ENCODE peak calls at places on chromosome 14, in ten cellular contexts. One of them, this sample, is unnamed.

GRCh38 chr14:70882771-70883492 is 24.3 kb upstream of the PCNX1 start:
- DNase-seq in NCI-H2107: no peak
- DNase-seq in fibroblast of mammary gland: peak; percentile 86
- DNase-seq in T-cell: no peak
- DNase-seq in esophagus squamous epithelium: no peak
- DNase-seq in H54: peak; percentile 29
- DNase-seq in HTR-8/SVneo: peak; percentile 84
- DNase-seq in LHCN-M2: peak; percentile 68
- DNase-seq in HT1080: peak; percentile 91
- DNase-seq in DMS153: no peak
- DNase-seq in this sample: no peak

GRCh38 chr14:98244966-98245569 is 1026.9 kb downstream of the BCL11B start:
- DNase-seq in NCI-H2107: no peak
- DNase-seq in fibroblast of mammary gland: no peak
- DNase-seq in T-cell: no peak
- DNase-seq in esophagus squamous epithelium: no peak
- DNase-seq in H54: no peak
- DNase-seq in HTR-8/SVneo: no peak
- DNase-seq in LHCN-M2: no peak
- DNase-seq in HT1080: no peak
- DNase-seq in DMS153: no peak
- DNase-seq in this sample: no peak

GRCh38 chr14:59127437-59127732 is 61.1 kb upstream of the DAAM1 start:
- DNase-seq in NCI-H2107: no peak
- DNase-seq in fibroblast of mammary gland: no peak
- DNase-seq in T-cell: no peak
- DNase-seq in esophagus squamous epithelium: no peak
- DNase-seq in H54: no peak
- DNase-seq in HTR-8/SVneo: no peak
- DNase-seq in LHCN-M2: no peak
- DNase-seq in HT1080: no peak
- DNase-seq in DMS153: no peak
- DNase-seq in this sample: no peak

GRCh38 chr14:29798776-29799175 is 128.9 kb downstream of the PRKD1 start:
- DNase-seq in NCI-H2107: no peak
- DNase-seq in fibroblast of mammary gland: no peak
- DNase-seq in T-cell: no peak
- DNase-seq in esophagus squamous epithelium: no peak
- DNase-seq in H54: no peak
- DNase-seq in HTR-8/SVneo: no peak
- DNase-seq in LHCN-M2: no peak
- DNase-seq in HT1080: no peak
- DNase-seq in DMS153: no peak
- DNase-seq in this sample: no peak

GRCh38 chr14:35883677-35884293 is 57.6 kb downstream of the BRMS1L start:
- DNase-seq in NCI-H2107: peak; percentile 27
- DNase-seq in fibroblast of mammary gland: peak; percentile 35
- DNase-seq in T-cell: no peak
- DNase-seq in esophagus squamous epithelium: no peak
- DNase-seq in H54: no peak
- DNase-seq in HTR-8/SVneo: peak; percentile 17
- DNase-seq in LHCN-M2: peak; percentile 11
- DNase-seq in HT1080: no peak
- DNase-seq in DMS153: no peak
- DNase-seq in this sample: no peak

GRCh38 chr14:102878174-102878969 is 44.1 kb upstream of the AMN start:
- DNase-seq in NCI-H2107: no peak
- DNase-seq in fibroblast of mammary gland: no peak
- DNase-seq in T-cell: no peak
- DNase-seq in esophagus squamous epithelium: no peak
- DNase-seq in H54: no peak
- DNase-seq in HTR-8/SVneo: no peak
- DNase-seq in LHCN-M2: no peak
- DNase-seq in HT1080: no peak
- DNase-seq in DMS153: no peak
- DNase-seq in this sample: no peak

GRCh38 chr14:106831322-106831720 is 1304.9 kb downstream of the TMEM121 start:
- DNase-seq in NCI-H2107: no peak
- DNase-seq in fibroblast of mammary gland: peak; percentile 6
- DNase-seq in T-cell: peak; percentile 55
- DNase-seq in esophagus squamous epithelium: no peak
- DNase-seq in H54: no peak
- DNase-seq in HTR-8/SVneo: no peak
- DNase-seq in LHCN-M2: peak; percentile 24
- DNase-seq in HT1080: peak; percentile 5
- DNase-seq in DMS153: no peak
- DNase-seq in this sample: no peak

GRCh38 chr14:105323663-105324062 is 9.1 kb downstream of the PACS2 start:
- DNase-seq in NCI-H2107: no peak
- DNase-seq in fibroblast of mammary gland: no peak
- DNase-seq in T-cell: no peak
- DNase-seq in esophagus squamous epithelium: no peak
- DNase-seq in H54: no peak
- DNase-seq in HTR-8/SVneo: no peak
- DNase-seq in LHCN-M2: no peak
- DNase-seq in HT1080: no peak
- DNase-seq in DMS153: no peak
- DNase-seq in this sample: no peak

GRCh38 chr14:88299865-88300264 is 23.2 kb downstream of the KCNK10 start:
- DNase-seq in NCI-H2107: no peak
- DNase-seq in fibroblast of mammary gland: no peak
- DNase-seq in T-cell: no peak
- DNase-seq in esophagus squamous epithelium: no peak
- DNase-seq in H54: no peak
- DNase-seq in HTR-8/SVneo: no peak
- DNase-seq in LHCN-M2: no peak
- DNase-seq in HT1080: no peak
- DNase-seq in DMS153: no peak
- DNase-seq in this sample: no peak

GRCh38 chr14:90383731-90384542 is 12.9 kb upstream of the CALM1 start:
- DNase-seq in NCI-H2107: peak; percentile 57
- DNase-seq in fibroblast of mammary gland: peak; percentile 45
- DNase-seq in T-cell: peak; percentile 79
- DNase-seq in esophagus squamous epithelium: no peak
- DNase-seq in H54: no peak
- DNase-seq in HTR-8/SVneo: no peak
- DNase-seq in LHCN-M2: no peak
- DNase-seq in HT1080: no peak
- DNase-seq in DMS153: peak; percentile 37
- DNase-seq in this sample: no peak

GRCh38 chr14:101927859-101928258 is 36.5 kb upstream of the DYNC1H1 start:
- DNase-seq in NCI-H2107: no peak
- DNase-seq in fibroblast of mammary gland: peak; percentile 98
- DNase-seq in T-cell: no peak
- DNase-seq in esophagus squamous epithelium: no peak
- DNase-seq in H54: no peak
- DNase-seq in HTR-8/SVneo: no peak
- DNase-seq in LHCN-M2: peak; percentile 93
- DNase-seq in HT1080: no peak
- DNase-seq in DMS153: no peak
- DNase-seq in this sample: peak; percentile 95

GRCh38 chr14:89771251-89771650 is 183.3 kb downstream of the EFCAB11 start:
- DNase-seq in NCI-H2107: no peak
- DNase-seq in fibroblast of mammary gland: no peak
- DNase-seq in T-cell: no peak
- DNase-seq in esophagus squamous epithelium: no peak
- DNase-seq in H54: no peak
- DNase-seq in HTR-8/SVneo: no peak
- DNase-seq in LHCN-M2: no peak
- DNase-seq in HT1080: peak; percentile 42
- DNase-seq in DMS153: no peak
- DNase-seq in this sample: no peak

GRCh38 chr14:68820536-68820935 is 27.7 kb upstream of the ZFP36L1 start:
- DNase-seq in NCI-H2107: no peak
- DNase-seq in fibroblast of mammary gland: no peak
- DNase-seq in T-cell: peak; percentile 73
- DNase-seq in esophagus squamous epithelium: no peak
- DNase-seq in H54: no peak
- DNase-seq in HTR-8/SVneo: no peak
- DNase-seq in LHCN-M2: no peak
- DNase-seq in HT1080: no peak
- DNase-seq in DMS153: no peak
- DNase-seq in this sample: no peak

GRCh38 chr14:91062600-91062999 is 2.2 kb upstream of the RPS6KA5 start:
- DNase-seq in NCI-H2107: no peak
- DNase-seq in fibroblast of mammary gland: no peak
- DNase-seq in T-cell: no peak
- DNase-seq in esophagus squamous epithelium: no peak
- DNase-seq in H54: no peak
- DNase-seq in HTR-8/SVneo: no peak
- DNase-seq in LHCN-M2: no peak
- DNase-seq in HT1080: no peak
- DNase-seq in DMS153: no peak
- DNase-seq in this sample: no peak

GRCh38 chr14:54085137-54085810 is 128.6 kb upstream of the BMP4 start:
- DNase-seq in NCI-H2107: no peak
- DNase-seq in fibroblast of mammary gland: peak; percentile 7
- DNase-seq in T-cell: no peak
- DNase-seq in esophagus squamous epithelium: no peak
- DNase-seq in H54: no peak
- DNase-seq in HTR-8/SVneo: no peak
- DNase-seq in LHCN-M2: peak; percentile 21
- DNase-seq in HT1080: no peak
- DNase-seq in DMS153: no peak
- DNase-seq in this sample: no peak

GRCh38 chr14:50421499-50421898 is 24.8 kb upstream of the CDKL1 start:
- DNase-seq in NCI-H2107: no peak
- DNase-seq in fibroblast of mammary gland: no peak
- DNase-seq in T-cell: no peak
- DNase-seq in esophagus squamous epithelium: no peak
- DNase-seq in H54: no peak
- DNase-seq in HTR-8/SVneo: no peak
- DNase-seq in LHCN-M2: no peak
- DNase-seq in HT1080: no peak
- DNase-seq in DMS153: no peak
- DNase-seq in this sample: no peak

GRCh38 chr14:44736326-44736725 is 225.4 kb downstream of the KLHL28 start:
- DNase-seq in NCI-H2107: no peak
- DNase-seq in fibroblast of mammary gland: no peak
- DNase-seq in T-cell: no peak
- DNase-seq in esophagus squamous epithelium: no peak
- DNase-seq in H54: no peak
- DNase-seq in HTR-8/SVneo: no peak
- DNase-seq in LHCN-M2: no peak
- DNase-seq in HT1080: no peak
- DNase-seq in DMS153: no peak
- DNase-seq in this sample: no peak

GRCh38 chr14:95662376-95663186 is 23.6 kb upstream of the TCL1B start:
- DNase-seq in NCI-H2107: no peak
- DNase-seq in fibroblast of mammary gland: peak; percentile 7
- DNase-seq in T-cell: no peak
- DNase-seq in esophagus squamous epithelium: no peak
- DNase-seq in H54: no peak
- DNase-seq in HTR-8/SVneo: no peak
- DNase-seq in LHCN-M2: no peak
- DNase-seq in HT1080: peak; percentile 43
- DNase-seq in DMS153: no peak
- DNase-seq in this sample: no peak

GRCh38 chr14:69149461-69150244 is 3.3 kb downstream of the DCAF5 start:
- DNase-seq in NCI-H2107: no peak
- DNase-seq in fibroblast of mammary gland: peak; percentile 40
- DNase-seq in T-cell: no peak
- DNase-seq in esophagus squamous epithelium: no peak
- DNase-seq in H54: no peak
- DNase-seq in HTR-8/SVneo: no peak
- DNase-seq in LHCN-M2: no peak
- DNase-seq in HT1080: no peak
- DNase-seq in DMS153: no peak
- DNase-seq in this sample: no peak

GRCh38 chr14:35822501-35822900 is 3.6 kb upstream of the BRMS1L start:
- DNase-seq in NCI-H2107: no peak
- DNase-seq in fibroblast of mammary gland: no peak
- DNase-seq in T-cell: no peak
- DNase-seq in esophagus squamous epithelium: no peak
- DNase-seq in H54: no peak
- DNase-seq in HTR-8/SVneo: no peak
- DNase-seq in LHCN-M2: no peak
- DNase-seq in HT1080: no peak
- DNase-seq in DMS153: no peak
- DNase-seq in this sample: no peak

GRCh38 chr14:35340616-35341453 is 48.7 kb downstream of the PSMA6 start:
- DNase-seq in NCI-H2107: no peak
- DNase-seq in fibroblast of mammary gland: no peak
- DNase-seq in T-cell: no peak
- DNase-seq in esophagus squamous epithelium: no peak
- DNase-seq in H54: no peak
- DNase-seq in HTR-8/SVneo: no peak
- DNase-seq in LHCN-M2: no peak
- DNase-seq in HT1080: no peak
- DNase-seq in DMS153: no peak
- DNase-seq in this sample: no peak

GRCh38 chr14:89240414-89240813 is 176.6 kb downstream of the FOXN3 start:
- DNase-seq in NCI-H2107: no peak
- DNase-seq in fibroblast of mammary gland: peak; percentile 83
- DNase-seq in T-cell: no peak
- DNase-seq in esophagus squamous epithelium: no peak
- DNase-seq in H54: no peak
- DNase-seq in HTR-8/SVneo: no peak
- DNase-seq in LHCN-M2: peak; percentile 82
- DNase-seq in HT1080: peak; percentile 70
- DNase-seq in DMS153: no peak
- DNase-seq in this sample: no peak

GRCh38 chr14:52402812-52403526 is 88.9 kb downstream of the PTGER2 start:
- DNase-seq in NCI-H2107: no peak
- DNase-seq in fibroblast of mammary gland: peak; percentile 83
- DNase-seq in T-cell: no peak
- DNase-seq in esophagus squamous epithelium: no peak
- DNase-seq in H54: no peak
- DNase-seq in HTR-8/SVneo: no peak
- DNase-seq in LHCN-M2: peak; percentile 32
- DNase-seq in HT1080: peak; percentile 30
- DNase-seq in DMS153: no peak
- DNase-seq in this sample: no peak

GRCh38 chr14:86673523-86673969 is 1143.6 kb downstream of the FLRT2 start:
- DNase-seq in NCI-H2107: no peak
- DNase-seq in fibroblast of mammary gland: no peak
- DNase-seq in T-cell: no peak
- DNase-seq in esophagus squamous epithelium: no peak
- DNase-seq in H54: no peak
- DNase-seq in HTR-8/SVneo: no peak
- DNase-seq in LHCN-M2: no peak
- DNase-seq in HT1080: no peak
- DNase-seq in DMS153: peak; percentile 50
- DNase-seq in this sample: no peak

GRCh38 chr14:101579372-101580080 is 18.2 kb downstream of the DIO3 start:
- DNase-seq in NCI-H2107: no peak
- DNase-seq in fibroblast of mammary gland: no peak
- DNase-seq in T-cell: no peak
- DNase-seq in esophagus squamous epithelium: no peak
- DNase-seq in H54: no peak
- DNase-seq in HTR-8/SVneo: no peak
- DNase-seq in LHCN-M2: no peak
- DNase-seq in HT1080: no peak
- DNase-seq in DMS153: no peak
- DNase-seq in this sample: no peak

GRCh38 chr14:58942516-58942915 is 246.0 kb upstream of the DAAM1 start:
- DNase-seq in NCI-H2107: no peak
- DNase-seq in fibroblast of mammary gland: peak; percentile 8
- DNase-seq in T-cell: no peak
- DNase-seq in esophagus squamous epithelium: no peak
- DNase-seq in H54: no peak
- DNase-seq in HTR-8/SVneo: no peak
- DNase-seq in LHCN-M2: no peak
- DNase-seq in HT1080: no peak
- DNase-seq in DMS153: no peak
- DNase-seq in this sample: no peak

GRCh38 chr14:56199095-56199975 is 81.1 kb downstream of the PELI2 start:
- DNase-seq in NCI-H2107: no peak
- DNase-seq in fibroblast of mammary gland: peak; percentile 98
- DNase-seq in T-cell: no peak
- DNase-seq in esophagus squamous epithelium: no peak
- DNase-seq in H54: peak; percentile 5
- DNase-seq in HTR-8/SVneo: no peak
- DNase-seq in LHCN-M2: peak; percentile 98
- DNase-seq in HT1080: peak; percentile 87
- DNase-seq in DMS153: peak; percentile 25
- DNase-seq in this sample: no peak

GRCh38 chr14:38016497-38016896 is 191.2 kb upstream of the SSTR1 start:
- DNase-seq in NCI-H2107: no peak
- DNase-seq in fibroblast of mammary gland: peak; percentile 9
- DNase-seq in T-cell: no peak
- DNase-seq in esophagus squamous epithelium: no peak
- DNase-seq in H54: no peak
- DNase-seq in HTR-8/SVneo: no peak
- DNase-seq in LHCN-M2: peak; percentile 1
- DNase-seq in HT1080: no peak
- DNase-seq in DMS153: no peak
- DNase-seq in this sample: no peak

This sample was measured in ascending aorta.